ENCODE peak calls at places on chromosome 2, in six cellular contexts. One of them, this sample, is unnamed.

GRCh38 chr2:235045973-235046343 is 94.1 kb downstream of the SH3BP4 start:
- DNase-seq in left cardiac atrium: no peak
- DNase-seq in glutamatergic neuron: no peak
- DNase-seq in cerebellum: no peak
- DNase-seq in posterior cingulate gyrus: peak
- DNase-seq in effector CD4-positive, alpha-beta T cell: no peak
- DNase-seq in this sample: no peak

GRCh38 chr2:182324665-182325064 is 102.2 kb downstream of the PDE1A start:
- DNase-seq in cerebellum: no peak
- DNase-seq in posterior cingulate gyrus: no peak
- DNase-seq in effector CD4-positive, alpha-beta T cell: no peak
- DNase-seq in left cardiac atrium: no peak
- DNase-seq in glutamatergic neuron: no peak
- DNase-seq in this sample: no peak

GRCh38 chr2:207531024-207531411 is 1.3 kb downstream of the CREB1 start:
- DNase-seq in cerebellum: no peak
- DNase-seq in left cardiac atrium: no peak
- DNase-seq in glutamatergic neuron: no peak
- DNase-seq in posterior cingulate gyrus: no peak
- DNase-seq in effector CD4-positive, alpha-beta T cell: no peak
- DNase-seq in this sample: no peak

GRCh38 chr2:144117079-144117478 is 402.8 kb downstream of the ZEB2 start:
- DNase-seq in effector CD4-positive, alpha-beta T cell: no peak
- DNase-seq in left cardiac atrium: no peak
- DNase-seq in posterior cingulate gyrus: no peak
- DNase-seq in glutamatergic neuron: no peak
- DNase-seq in cerebellum: no peak
- DNase-seq in this sample: no peak

GRCh38 chr2:21256006-21256405 is 132.2 kb downstream of the TDRD15 start:
- DNase-seq in glutamatergic neuron: no peak
- DNase-seq in posterior cingulate gyrus: peak
- DNase-seq in left cardiac atrium: peak
- DNase-seq in cerebellum: no peak
- DNase-seq in effector CD4-positive, alpha-beta T cell: no peak
- DNase-seq in this sample: peak

GRCh38 chr2:30514861-30515435 is 67.9 kb downstream of the LCLAT1 start:
- DNase-seq in cerebellum: no peak
- DNase-seq in left cardiac atrium: no peak
- DNase-seq in effector CD4-positive, alpha-beta T cell: no peak
- DNase-seq in glutamatergic neuron: no peak
- DNase-seq in posterior cingulate gyrus: no peak
- DNase-seq in this sample: no peak

GRCh38 chr2:176154853-176155252 is 2.3 kb upstream of the HOXD3 start:
- DNase-seq in posterior cingulate gyrus: no peak
- DNase-seq in glutamatergic neuron: no peak
- DNase-seq in left cardiac atrium: no peak
- DNase-seq in effector CD4-positive, alpha-beta T cell: no peak
- DNase-seq in cerebellum: no peak
- DNase-seq in this sample: no peak

GRCh38 chr2:212843409-212844199 is 305.0 kb upstream of the ERBB4 start:
- DNase-seq in left cardiac atrium: no peak
- DNase-seq in posterior cingulate gyrus: no peak
- DNase-seq in effector CD4-positive, alpha-beta T cell: no peak
- DNase-seq in cerebellum: no peak
- DNase-seq in glutamatergic neuron: no peak
- DNase-seq in this sample: no peak

GRCh38 chr2:177676636-177677035 is 284.1 kb downstream of the AGPS start:
- DNase-seq in posterior cingulate gyrus: no peak
- DNase-seq in glutamatergic neuron: no peak
- DNase-seq in cerebellum: no peak
- DNase-seq in left cardiac atrium: no peak
- DNase-seq in effector CD4-positive, alpha-beta T cell: no peak
- DNase-seq in this sample: no peak

GRCh38 chr2:32484907-32485306 is 128.1 kb downstream of the BIRC6 start:
- DNase-seq in cerebellum: no peak
- DNase-seq in glutamatergic neuron: no peak
- DNase-seq in posterior cingulate gyrus: no peak
- DNase-seq in left cardiac atrium: no peak
- DNase-seq in effector CD4-positive, alpha-beta T cell: no peak
- DNase-seq in this sample: no peak

GRCh38 chr2:216739035-216739434 is 43.7 kb upstream of the IGFBP5 start:
- DNase-seq in cerebellum: no peak
- DNase-seq in effector CD4-positive, alpha-beta T cell: no peak
- DNase-seq in posterior cingulate gyrus: no peak
- DNase-seq in left cardiac atrium: no peak
- DNase-seq in glutamatergic neuron: no peak
- DNase-seq in this sample: no peak

GRCh38 chr2:134917219-134917957 is 1.2 kb upstream of the CCNT2 start:
- DNase-seq in effector CD4-positive, alpha-beta T cell: peak
- DNase-seq in left cardiac atrium: peak
- DNase-seq in glutamatergic neuron: no peak
- DNase-seq in cerebellum: no peak
- DNase-seq in posterior cingulate gyrus: peak
- DNase-seq in this sample: no peak

GRCh38 chr2:126860395-126860794 is 38.3 kb upstream of the TEX51 start:
- DNase-seq in effector CD4-positive, alpha-beta T cell: no peak
- DNase-seq in posterior cingulate gyrus: no peak
- DNase-seq in left cardiac atrium: no peak
- DNase-seq in glutamatergic neuron: no peak
- DNase-seq in cerebellum: no peak
- DNase-seq in this sample: no peak

GRCh38 chr2:171709011-171709685 is 21.9 kb downstream of the DYNC1I2 start:
- DNase-seq in posterior cingulate gyrus: no peak
- DNase-seq in cerebellum: no peak
- DNase-seq in effector CD4-positive, alpha-beta T cell: no peak
- DNase-seq in glutamatergic neuron: no peak
- DNase-seq in left cardiac atrium: no peak
- DNase-seq in this sample: no peak

GRCh38 chr2:227301523-227301922 is 23.5 kb upstream of the MFF start:
- DNase-seq in cerebellum: no peak
- DNase-seq in left cardiac atrium: no peak
- DNase-seq in glutamatergic neuron: no peak
- DNase-seq in effector CD4-positive, alpha-beta T cell: no peak
- DNase-seq in posterior cingulate gyrus: no peak
- DNase-seq in this sample: no peak